ENCODE peak calls at places on chromosomes 16 and 17, in six cellular contexts. U, W, S, A, I and V are unnamed samples.

GRCh38 chr16:75086281-75086680 is 30.3 kb downstream of the LDHD start:
- DNase-seq in U (no peak), W (no peak), S (no peak), A (no peak), I (no peak), V (no peak)

GRCh38 chr16:75789237-75789636 is 62.9 kb upstream of the CPHXL start:
- DNase-seq in U (peak), W (no peak), S (peak), A (peak), I (no peak), V (no peak)

GRCh38 chr17:64262422-64263260 is at the start of gene TEX2:
- DNase-seq in U (peak), W (no peak), S (peak), A (no peak), I (no peak), V (no peak)

GRCh38 chr16:50802958-50803357 is 61.1 kb downstream of the CYLD start:
- DNase-seq in U (no peak), W (no peak), S (no peak), A (no peak), I (no peak), V (no peak)

GRCh38 chr17:34996422-34997029 is 16.2 kb downstream of the LIG3 start:
- DNase-seq in U (no peak), W (no peak), S (no peak), A (no peak), I (no peak), V (no peak)

GRCh38 chr16:30659507-30660423 is 1.5 kb downstream of the FBRS start:
- DNase-seq in U (no peak), W (no peak), S (no peak), A (peak), I (no peak), V (no peak)

GRCh38 chr16:84511180-84511800 is 6.8 kb upstream of the MEAK7 start:
- DNase-seq in U (peak), W (peak), S (peak), A (peak), I (no peak), V (peak)

GRCh38 chr17:6427284-6427781 is 7.6 kb downstream of the AIPL1 start:
- DNase-seq in U (no peak), W (no peak), S (no peak), A (no peak), I (no peak), V (no peak)

GRCh38 chr17:7477392-7478275 is 1.8 kb downstream of the ZBTB4 start:
- DNase-seq in U (peak), W (no peak), S (no peak), A (no peak), I (no peak), V (no peak)

GRCh38 chr16:10622036-10622921 is 41.9 kb upstream of the EMP2 start:
- DNase-seq in U (peak), W (no peak), S (no peak), A (no peak), I (no peak), V (no peak)

GRCh38 chr16:6482861-6483530 is 849.6 kb upstream of the RBFOX1 start:
- DNase-seq in U (no peak), W (no peak), S (no peak), A (no peak), I (no peak), V (no peak)

GRCh38 chr17:74815671-74816370 is 39.7 kb upstream of the NAT9 start:
- DNase-seq in U (no peak), W (no peak), S (no peak), A (peak), I (no peak), V (no peak)

GRCh38 chr17:40122944-40123810 is 1.4 kb downstream of the MSL1 start:
- DNase-seq in U (peak), W (no peak), S (peak), A (no peak), I (no peak), V (peak)

GRCh38 chr17:8173056-8173870 is 2.9 kb downstream of the TMEM107 start:
- DNase-seq in U (peak), W (no peak), S (peak), A (no peak), I (peak), V (no peak)

GRCh38 chr16:3058173-3059030 is 7.0 kb upstream of the IL32 start:
- DNase-seq in U (peak), W (no peak), S (peak), A (peak), I (no peak), V (no peak)

GRCh38 chr16:88651276-88651988 is 579 bp upstream of the CYBA start:
- DNase-seq in U (peak), W (no peak), S (no peak), A (no peak), I (no peak), V (no peak)

GRCh38 chr16:26765087-26765486 is 301.6 kb upstream of the C16orf82 start:
- DNase-seq in U (peak), W (no peak), S (no peak), A (no peak), I (no peak), V (no peak)

GRCh38 chr17:75517277-75517865 is 1.0 kb downstream of the TSEN54 start:
- DNase-seq in U (no peak), W (no peak), S (no peak), A (no peak), I (no peak), V (no peak)

GRCh38 chr17:15981646-15982580 is 17.6 kb downstream of the ZSWIM7 start:
- DNase-seq in U (no peak), W (no peak), S (no peak), A (no peak), I (no peak), V (no peak)

GRCh38 chr17:8359769-8360168 is 16.7 kb downstream of the KRABD2 start:
- DNase-seq in U (no peak), W (no peak), S (peak), A (no peak), I (no peak), V (no peak)

GRCh38 chr17:42819939-42820535 is 4.0 kb downstream of the BECN1 start:
- DNase-seq in U (peak), W (no peak), S (no peak), A (peak), I (no peak), V (peak)

GRCh38 chr16:71357681-71358080 is 842 bp upstream of the CALB2 start:
- DNase-seq in U (no peak), W (no peak), S (no peak), A (no peak), I (no peak), V (no peak)

GRCh38 chr16:71356051-71356740 is 2.3 kb upstream of the CALB2 start:
- DNase-seq in U (no peak), W (no peak), S (no peak), A (no peak), I (no peak), V (peak)

GRCh38 chr16:71360378-71360777 is 1.9 kb downstream of the CALB2 start:
- DNase-seq in U (peak), W (no peak), S (no peak), A (no peak), I (peak), V (no peak)

GRCh38 chr16:71359431-71359830 is 908 bp downstream of the CALB2 start:
- DNase-seq in U (no peak), W (no peak), S (no peak), A (no peak), I (no peak), V (no peak)

DNA sequence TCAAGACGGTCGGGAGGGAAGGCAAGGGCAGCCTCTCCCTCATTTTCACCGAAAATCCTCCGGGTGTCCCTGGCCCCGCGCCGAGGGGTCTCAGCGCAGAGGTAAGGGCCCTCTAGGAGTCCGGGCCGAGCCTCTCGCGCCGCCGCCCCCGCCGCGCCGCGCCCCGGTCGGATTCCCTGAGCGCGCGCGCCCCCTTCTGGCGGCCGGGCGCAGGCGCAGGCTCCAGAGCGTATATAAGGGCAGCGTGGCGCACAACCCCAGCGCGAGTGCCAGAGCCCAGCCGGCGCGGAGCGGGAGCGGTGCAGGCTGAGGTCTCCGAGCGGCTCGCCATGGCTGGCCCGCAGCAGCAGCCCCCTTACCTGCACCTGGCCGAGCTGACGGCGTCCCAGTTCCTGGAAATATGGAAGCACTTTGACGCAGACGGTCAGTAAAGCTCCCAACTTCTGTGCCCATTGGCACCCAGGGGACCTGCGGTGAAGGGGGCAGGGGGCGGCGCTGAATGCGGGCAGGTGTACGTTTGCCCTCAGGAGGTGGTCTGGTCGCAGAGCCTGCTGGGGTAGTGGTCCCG is at the start of gene CALB2:
- DNase-seq in U (peak), W (no peak), S (peak), A (peak), I (no peak), V (no peak)
- H3K4me3 ChIP-seq in U (no peak), W (peak), S (peak), A (peak), I (peak), V (peak)

GRCh38 chr16:62036101-62036806 is at the start of gene CDH8:
- DNase-seq in U (peak), W (no peak), S (no peak), A (peak), I (no peak), V (no peak)
- H3K4me3 ChIP-seq in U (peak), W (peak), S (peak), A (peak), I (no peak), V (peak)

GRCh38 chr17:69142473-69142802 is 743 bp upstream of the ABCA6 start:
- DNase-seq in U (no peak), W (no peak), S (peak), A (no peak), I (no peak), V (no peak)
- H3K4me3 ChIP-seq in U (no peak), W (peak), S (no peak), A (no peak), I (no peak), V (peak)

DNA sequence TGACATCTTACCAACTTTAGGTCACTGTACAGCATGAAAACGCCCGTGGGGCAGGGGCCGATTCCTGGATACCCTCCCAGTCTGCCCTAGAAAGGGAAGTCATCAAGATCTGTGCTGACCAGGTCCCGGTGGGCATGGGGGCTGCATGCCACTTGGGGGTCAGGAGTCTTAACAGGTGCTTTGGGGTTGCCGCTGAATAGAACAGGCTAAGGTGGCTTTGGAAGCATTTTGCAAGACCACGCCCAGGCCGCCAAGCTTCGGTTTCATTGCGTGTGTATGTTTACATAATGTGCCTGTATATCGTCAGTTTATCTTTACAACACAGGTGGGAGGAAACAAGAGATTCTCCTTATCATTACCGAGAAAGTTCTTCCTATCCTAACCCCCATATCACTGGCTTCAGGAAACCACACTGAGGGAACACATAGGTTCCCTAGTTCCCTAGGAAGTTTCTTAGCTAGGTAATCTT is 13.3 kb upstream of the USP36 start:
- DNase-seq in U (peak), W (no peak), S (no peak), A (no peak), I (no peak), V (no peak)
- H3K4me3 ChIP-seq in U (no peak), W (no peak), S (no peak), A (no peak), I (no peak), V (no peak)

DNA sequence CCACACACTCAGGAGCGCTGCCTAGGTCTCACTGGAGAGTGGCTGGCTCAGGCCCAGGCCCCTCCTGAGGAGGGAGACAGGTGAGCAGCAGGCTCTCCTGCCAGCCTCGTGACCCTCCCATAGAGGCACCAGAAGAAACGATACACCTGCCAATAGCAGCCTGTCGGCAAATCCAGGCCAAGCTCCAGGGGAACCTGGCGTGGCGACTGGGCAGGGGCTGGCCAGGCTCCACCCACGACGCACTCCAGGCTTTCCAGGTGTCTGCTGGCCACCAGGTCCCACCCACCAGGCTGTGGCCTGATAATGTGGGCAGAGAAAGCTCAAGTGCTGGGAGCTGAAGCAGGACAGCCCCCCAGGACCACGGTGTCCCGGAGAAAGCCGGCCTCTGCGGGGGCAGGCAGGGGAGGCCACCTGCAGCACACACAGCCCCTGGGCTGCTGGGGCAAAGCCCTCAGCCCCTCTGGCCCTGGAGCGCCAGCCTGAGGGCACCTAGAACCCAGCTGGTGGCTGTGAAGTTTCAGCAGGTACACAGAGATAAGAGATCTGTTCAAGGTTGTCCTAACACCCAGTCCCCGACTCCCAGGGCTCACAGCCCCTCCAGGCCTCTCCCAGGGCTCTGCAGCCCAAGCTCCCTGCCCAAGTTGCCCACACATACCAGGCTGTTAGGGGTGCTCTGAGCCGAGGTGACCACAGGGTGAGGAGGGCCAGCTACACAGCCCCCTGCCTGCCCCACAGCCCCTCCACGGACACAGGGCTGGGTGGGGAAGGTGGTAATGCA is 2.4 kb downstream of the PGAP6 start:
- DNase-seq in U (peak), W (no peak), S (no peak), A (no peak), I (no peak), V (no peak)
- H3K4me3 ChIP-seq in U (no peak), W (no peak), S (no peak), A (no peak), I (no peak), V (no peak)

DNA sequence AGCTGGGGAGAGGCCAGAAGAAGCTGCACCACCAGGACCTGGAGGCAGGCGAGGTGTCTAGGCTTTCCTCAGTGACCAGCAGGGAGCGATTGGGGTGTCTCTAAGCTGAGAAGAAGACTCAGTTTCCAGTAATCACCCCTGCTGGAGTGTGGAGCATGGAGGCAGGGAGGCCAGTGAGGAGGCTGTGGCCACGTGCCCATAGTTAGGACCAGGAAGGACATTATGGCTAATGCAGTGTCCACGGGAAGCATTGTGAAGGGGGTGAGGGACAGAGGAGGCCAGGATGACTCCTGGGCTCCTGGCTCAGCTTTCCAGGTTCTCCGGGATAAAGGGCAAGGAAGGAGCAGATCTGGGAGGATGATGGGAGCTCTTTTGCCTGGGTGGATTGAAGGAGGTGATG is 5.7 kb downstream of the KRT13 start:
- DNase-seq in U (no peak), W (no peak), S (no peak), A (no peak), I (no peak), V (no peak)
- H3K4me3 ChIP-seq in U (no peak), W (no peak), S (no peak), A (no peak), I (no peak), V (no peak)

DNA sequence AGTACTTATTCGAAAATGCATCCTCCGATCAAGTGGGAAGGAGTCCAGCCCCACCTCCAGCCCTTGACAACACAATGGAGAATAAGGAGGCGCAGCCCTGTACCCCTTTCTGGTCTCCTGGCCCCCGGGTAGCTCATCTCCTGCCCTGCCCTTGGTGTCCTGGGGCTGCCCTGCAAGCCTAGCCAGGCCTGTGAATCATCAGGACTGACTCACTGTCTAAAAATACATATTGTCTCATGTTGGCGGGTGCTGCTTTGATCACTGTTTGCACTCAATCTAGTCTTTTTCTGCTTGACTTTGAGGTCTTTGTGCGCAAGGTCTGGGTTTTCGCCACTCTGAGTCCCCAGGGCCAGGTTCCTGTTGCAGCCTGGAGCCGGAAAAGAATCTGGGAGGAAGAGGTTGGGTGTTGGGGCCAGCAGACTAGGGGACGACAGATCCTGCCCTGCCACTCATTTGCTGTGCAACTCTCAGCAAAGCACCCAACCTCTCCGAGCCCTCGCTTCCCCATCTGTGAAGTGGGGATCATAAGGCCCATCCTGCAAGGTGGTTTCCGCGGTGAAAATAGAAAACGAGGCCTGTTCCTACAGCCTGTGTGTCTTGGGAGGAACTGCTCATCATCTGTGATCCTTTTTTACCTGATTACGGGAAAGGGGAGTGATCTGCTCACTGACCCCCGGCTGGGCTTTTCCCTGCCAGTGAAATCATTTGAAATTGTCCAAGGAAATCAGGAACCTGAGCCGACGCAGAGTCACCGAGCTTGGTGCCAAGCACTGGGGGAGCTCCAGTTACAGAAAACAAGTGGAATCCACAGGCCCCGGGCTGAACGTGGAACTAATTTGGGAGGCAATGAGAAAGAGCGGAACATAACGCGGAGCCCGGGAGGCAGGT is 230.4 kb downstream of the PARN start:
- DNase-seq in U (peak), W (no peak), S (peak), A (no peak), I (peak), V (no peak)
- H3K4me3 ChIP-seq in U (no peak), W (no peak), S (no peak), A (no peak), I (peak), V (peak)

GRCh38 chr16:24986512-24987303 is 28.5 kb downstream of the ARHGAP17 start:
- DNase-seq in U (peak), W (no peak), S (peak), A (no peak), I (no peak), V (peak)

GRCh38 chr16:24989417-24989978 is 25.7 kb downstream of the ARHGAP17 start:
- DNase-seq in U (no peak), W (no peak), S (no peak), A (no peak), I (no peak), V (peak)

GRCh38 chr16:24988593-24989338 is 26.4 kb downstream of the ARHGAP17 start:
- DNase-seq in U (peak), W (no peak), S (peak), A (no peak), I (no peak), V (peak)

GRCh38 chr16:24990803-24991202 is 24.4 kb downstream of the ARHGAP17 start:
- DNase-seq in U (peak), W (no peak), S (no peak), A (no peak), I (no peak), V (peak)

GRCh38 chr16:24988137-24988535 is 27.0 kb downstream of the ARHGAP17 start:
- DNase-seq in U (no peak), W (no peak), S (no peak), A (no peak), I (no peak), V (no peak)
- H3K4me3 ChIP-seq in U (no peak), W (no peak), S (no peak), A (no peak), I (no peak), V (peak)

GRCh38 chr17:979539-980405 is at the start of gene NXN:
- DNase-seq in U (peak), W (peak), S (peak), A (peak), I (no peak), V (peak)

GRCh38 chr17:976316-976715 is 3.3 kb downstream of the NXN start:
- DNase-seq in U (no peak), W (no peak), S (no peak), A (no peak), I (no peak), V (no peak)

GRCh38 chr17:979211-979538 is 401 bp downstream of the NXN start:
- DNase-seq in U (no peak), W (no peak), S (no peak), A (no peak), I (no peak), V (peak)

GRCh38 chr17:977163-977562 is 2.4 kb downstream of the NXN start:
- DNase-seq in U (no peak), W (no peak), S (no peak), A (no peak), I (no peak), V (no peak)

GRCh38 chr17:978110-979093 is 1.2 kb downstream of the NXN start:
- DNase-seq in U (no peak), W (no peak), S (no peak), A (no peak), I (no peak), V (no peak)
- H3K4me3 ChIP-seq in U (peak), W (peak), S (peak), A (peak), I (peak), V (peak)